ENCODE peak calls at places on chromosomes 4 and X, in nine cellular contexts. One of them, this sample, is unnamed.

GRCh38 chrX:40871385-40872082 is 136.2 kb upstream of the MED14 start:
- DNase-seq in Calu3: no peak
- DNase-seq in left lung: no peak
- DNase-seq in SK-N-SH: no peak
- DNase-seq in tibial artery: no peak
- DNase-seq in activated B cell treated with CpG ODN at 0.5 μM for 24 hours: no peak
- DNase-seq in lower lobe of right lung: no peak
- DNase-seq in PC-3: peak
- DNase-seq in fibroblast of mammary gland: peak
- DNase-seq in this sample: no peak

GRCh38 chrX:40172169-40172979 is 74.6 kb upstream of the BCOR start:
- DNase-seq in Calu3: no peak
- DNase-seq in left lung: no peak
- DNase-seq in SK-N-SH: no peak
- DNase-seq in tibial artery: peak
- DNase-seq in activated B cell treated with CpG ODN at 0.5 μM for 24 hours: peak
- DNase-seq in lower lobe of right lung: peak
- DNase-seq in PC-3: peak
- DNase-seq in fibroblast of mammary gland: peak
- DNase-seq in this sample: peak

GRCh38 chrX:149937881-149938426 is 337 bp downstream of the EOLA2 start:
- DNase-seq in Calu3: peak
- DNase-seq in left lung: peak
- DNase-seq in SK-N-SH: no peak
- DNase-seq in tibial artery: peak
- DNase-seq in activated B cell treated with CpG ODN at 0.5 μM for 24 hours: no peak
- DNase-seq in lower lobe of right lung: peak
- DNase-seq in PC-3: no peak
- DNase-seq in fibroblast of mammary gland: no peak
- DNase-seq in this sample: peak

GRCh38 chr4:173827707-173828106 is 297.7 kb upstream of the HAND2 start:
- DNase-seq in Calu3: no peak
- DNase-seq in left lung: no peak
- DNase-seq in SK-N-SH: no peak
- DNase-seq in tibial artery: no peak
- DNase-seq in activated B cell treated with CpG ODN at 0.5 μM for 24 hours: no peak
- DNase-seq in lower lobe of right lung: no peak
- DNase-seq in PC-3: no peak
- DNase-seq in fibroblast of mammary gland: peak
- DNase-seq in this sample: no peak

GRCh38 chrX:119427024-119427794 is 28.1 kb downstream of the SLC25A43 start:
- DNase-seq in Calu3: no peak
- DNase-seq in left lung: no peak
- DNase-seq in SK-N-SH: no peak
- DNase-seq in tibial artery: no peak
- DNase-seq in activated B cell treated with CpG ODN at 0.5 μM for 24 hours: peak
- DNase-seq in lower lobe of right lung: no peak
- DNase-seq in PC-3: peak
- DNase-seq in fibroblast of mammary gland: peak
- DNase-seq in this sample: no peak

GRCh38 chrX:38192007-38192625 is 28.6 kb downstream of the SRPX start:
- DNase-seq in Calu3: peak
- DNase-seq in left lung: no peak
- DNase-seq in SK-N-SH: peak
- DNase-seq in tibial artery: no peak
- DNase-seq in activated B cell treated with CpG ODN at 0.5 μM for 24 hours: no peak
- DNase-seq in lower lobe of right lung: no peak
- DNase-seq in PC-3: peak
- DNase-seq in fibroblast of mammary gland: peak
- DNase-seq in this sample: no peak

GRCh38 chr4:4559596-4559995 is 17.7 kb upstream of the STX18 start:
- DNase-seq in Calu3: peak
- DNase-seq in left lung: no peak
- DNase-seq in SK-N-SH: no peak
- DNase-seq in tibial artery: no peak
- DNase-seq in activated B cell treated with CpG ODN at 0.5 μM for 24 hours: no peak
- DNase-seq in lower lobe of right lung: no peak
- DNase-seq in PC-3: peak
- DNase-seq in fibroblast of mammary gland: no peak
- DNase-seq in this sample: no peak

GRCh38 chr4:118288097-118288496 is 64.7 kb downstream of the PRSS12 start:
- DNase-seq in Calu3: no peak
- DNase-seq in left lung: no peak
- DNase-seq in SK-N-SH: no peak
- DNase-seq in tibial artery: no peak
- DNase-seq in activated B cell treated with CpG ODN at 0.5 μM for 24 hours: no peak
- DNase-seq in lower lobe of right lung: no peak
- DNase-seq in PC-3: no peak
- DNase-seq in fibroblast of mammary gland: peak
- DNase-seq in this sample: no peak

GRCh38 chrX:100635040-100635439 is 1.6 kb downstream of the TSPAN6 start:
- DNase-seq in Calu3: no peak
- DNase-seq in left lung: no peak
- DNase-seq in SK-N-SH: no peak
- DNase-seq in tibial artery: no peak
- DNase-seq in activated B cell treated with CpG ODN at 0.5 μM for 24 hours: no peak
- DNase-seq in lower lobe of right lung: no peak
- DNase-seq in PC-3: no peak
- DNase-seq in fibroblast of mammary gland: no peak
- DNase-seq in this sample: no peak

GRCh38 chr4:8618961-8619720 is 26.6 kb downstream of the CPZ start:
- DNase-seq in Calu3: no peak
- DNase-seq in left lung: no peak
- DNase-seq in SK-N-SH: no peak
- DNase-seq in tibial artery: peak
- DNase-seq in activated B cell treated with CpG ODN at 0.5 μM for 24 hours: no peak
- DNase-seq in lower lobe of right lung: no peak
- DNase-seq in PC-3: no peak
- DNase-seq in fibroblast of mammary gland: no peak
- DNase-seq in this sample: peak

GRCh38 chr4:183987529-183987946 is 82.4 kb downstream of the STOX2 start:
- DNase-seq in Calu3: peak
- DNase-seq in left lung: peak
- DNase-seq in SK-N-SH: peak
- DNase-seq in tibial artery: peak
- DNase-seq in activated B cell treated with CpG ODN at 0.5 μM for 24 hours: no peak
- DNase-seq in lower lobe of right lung: peak
- DNase-seq in PC-3: peak
- DNase-seq in fibroblast of mammary gland: peak
- DNase-seq in this sample: no peak

GRCh38 chr4:159856451-159856850 is 753.6 kb downstream of the RAPGEF2 start:
- DNase-seq in Calu3: no peak
- DNase-seq in left lung: no peak
- DNase-seq in SK-N-SH: no peak
- DNase-seq in tibial artery: no peak
- DNase-seq in activated B cell treated with CpG ODN at 0.5 μM for 24 hours: no peak
- DNase-seq in lower lobe of right lung: no peak
- DNase-seq in PC-3: no peak
- DNase-seq in fibroblast of mammary gland: no peak
- DNase-seq in this sample: no peak

GRCh38 chr4:38313175-38313574 is 350.8 kb upstream of the KLF3 start:
- DNase-seq in Calu3: peak
- DNase-seq in left lung: no peak
- DNase-seq in SK-N-SH: no peak
- DNase-seq in tibial artery: no peak
- DNase-seq in activated B cell treated with CpG ODN at 0.5 μM for 24 hours: no peak
- DNase-seq in lower lobe of right lung: no peak
- DNase-seq in PC-3: no peak
- DNase-seq in fibroblast of mammary gland: no peak
- DNase-seq in this sample: no peak

GRCh38 chrX:150375243-150375642 is 12.1 kb downstream of the MAMLD1 start:
- DNase-seq in Calu3: no peak
- DNase-seq in left lung: no peak
- DNase-seq in SK-N-SH: no peak
- DNase-seq in tibial artery: no peak
- DNase-seq in activated B cell treated with CpG ODN at 0.5 μM for 24 hours: no peak
- DNase-seq in lower lobe of right lung: no peak
- DNase-seq in PC-3: no peak
- DNase-seq in fibroblast of mammary gland: no peak
- DNase-seq in this sample: no peak

GRCh38 chrX:44946771-44947170 is 73.8 kb downstream of the KDM6A start:
- DNase-seq in Calu3: no peak
- DNase-seq in left lung: no peak
- DNase-seq in SK-N-SH: no peak
- DNase-seq in tibial artery: no peak
- DNase-seq in activated B cell treated with CpG ODN at 0.5 μM for 24 hours: no peak
- DNase-seq in lower lobe of right lung: no peak
- DNase-seq in PC-3: peak
- DNase-seq in fibroblast of mammary gland: peak
- DNase-seq in this sample: no peak

GRCh38 chrX:44947995-44948394 is 75.0 kb downstream of the KDM6A start:
- DNase-seq in Calu3: no peak
- DNase-seq in left lung: no peak
- DNase-seq in SK-N-SH: no peak
- DNase-seq in tibial artery: no peak
- DNase-seq in activated B cell treated with CpG ODN at 0.5 μM for 24 hours: no peak
- DNase-seq in lower lobe of right lung: no peak
- DNase-seq in PC-3: no peak
- DNase-seq in fibroblast of mammary gland: no peak
- DNase-seq in this sample: no peak

GRCh38 chrX:44943007-44943406 is 70.0 kb downstream of the KDM6A start:
- DNase-seq in Calu3: no peak
- DNase-seq in left lung: no peak
- DNase-seq in SK-N-SH: no peak
- DNase-seq in tibial artery: no peak
- DNase-seq in activated B cell treated with CpG ODN at 0.5 μM for 24 hours: no peak
- DNase-seq in lower lobe of right lung: no peak
- DNase-seq in PC-3: peak
- DNase-seq in fibroblast of mammary gland: no peak
- DNase-seq in this sample: no peak

GRCh38 chrX:44944894-44945293 is 71.9 kb downstream of the KDM6A start:
- DNase-seq in Calu3: no peak
- DNase-seq in left lung: no peak
- DNase-seq in SK-N-SH: no peak
- DNase-seq in tibial artery: no peak
- DNase-seq in activated B cell treated with CpG ODN at 0.5 μM for 24 hours: no peak
- DNase-seq in lower lobe of right lung: no peak
- DNase-seq in PC-3: no peak
- DNase-seq in fibroblast of mammary gland: no peak
- DNase-seq in this sample: no peak

GRCh38 chrX:44945736-44946135 is 72.7 kb downstream of the KDM6A start:
- DNase-seq in Calu3: peak
- DNase-seq in left lung: no peak
- DNase-seq in SK-N-SH: no peak
- DNase-seq in tibial artery: no peak
- DNase-seq in activated B cell treated with CpG ODN at 0.5 μM for 24 hours: no peak
- DNase-seq in lower lobe of right lung: no peak
- DNase-seq in PC-3: peak
- DNase-seq in fibroblast of mammary gland: no peak
- DNase-seq in this sample: no peak
- TF ChIP-seq CTCF in Calu3: no peak
- TF ChIP-seq CTCF in left lung: peak
- TF ChIP-seq CTCF in SK-N-SH: no peak
- TF ChIP-seq CTCF in tibial artery: no peak
- TF ChIP-seq CTCF in activated B cell treated with CpG ODN at 0.5 μM for 24 hours: no peak
- TF ChIP-seq CTCF in lower lobe of right lung: peak
- TF ChIP-seq CTCF in PC-3: peak
- TF ChIP-seq CTCF in fibroblast of mammary gland: peak
- TF ChIP-seq CTCF in this sample: no peak

GRCh38 chr4:76931576-76932276 is 17.8 kb upstream of the SEPTIN11 start:
- DNase-seq in Calu3: no peak
- DNase-seq in left lung: no peak
- DNase-seq in SK-N-SH: no peak
- DNase-seq in tibial artery: no peak
- DNase-seq in activated B cell treated with CpG ODN at 0.5 μM for 24 hours: no peak
- DNase-seq in lower lobe of right lung: no peak
- DNase-seq in PC-3: no peak
- DNase-seq in fibroblast of mammary gland: no peak
- DNase-seq in this sample: no peak
- TF ChIP-seq CTCF in Calu3: no peak
- TF ChIP-seq CTCF in left lung: no peak
- TF ChIP-seq CTCF in SK-N-SH: no peak
- TF ChIP-seq CTCF in tibial artery: no peak
- TF ChIP-seq CTCF in activated B cell treated with CpG ODN at 0.5 μM for 24 hours: no peak
- TF ChIP-seq CTCF in lower lobe of right lung: no peak
- TF ChIP-seq CTCF in PC-3: no peak
- TF ChIP-seq CTCF in fibroblast of mammary gland: no peak
- TF ChIP-seq CTCF in this sample: no peak

GRCh38 chr4:146335763-146336412 is 121.5 kb downstream of the REELD1 start:
- DNase-seq in Calu3: peak
- DNase-seq in left lung: no peak
- DNase-seq in SK-N-SH: no peak
- DNase-seq in tibial artery: no peak
- DNase-seq in activated B cell treated with CpG ODN at 0.5 μM for 24 hours: no peak
- DNase-seq in lower lobe of right lung: no peak
- DNase-seq in PC-3: peak
- DNase-seq in fibroblast of mammary gland: peak
- DNase-seq in this sample: no peak

GRCh38 chr4:146340798-146341197 is 126.5 kb downstream of the REELD1 start:
- DNase-seq in Calu3: no peak
- DNase-seq in left lung: no peak
- DNase-seq in SK-N-SH: peak
- DNase-seq in tibial artery: no peak
- DNase-seq in activated B cell treated with CpG ODN at 0.5 μM for 24 hours: no peak
- DNase-seq in lower lobe of right lung: no peak
- DNase-seq in PC-3: peak
- DNase-seq in fibroblast of mammary gland: peak
- DNase-seq in this sample: no peak

GRCh38 chr4:146334862-146335449 is 120.6 kb downstream of the REELD1 start:
- DNase-seq in Calu3: no peak
- DNase-seq in left lung: no peak
- DNase-seq in SK-N-SH: no peak
- DNase-seq in tibial artery: no peak
- DNase-seq in activated B cell treated with CpG ODN at 0.5 μM for 24 hours: no peak
- DNase-seq in lower lobe of right lung: no peak
- DNase-seq in PC-3: no peak
- DNase-seq in fibroblast of mammary gland: peak
- DNase-seq in this sample: no peak

GRCh38 chr4:146336413-146336807 is 122.1 kb downstream of the REELD1 start:
- DNase-seq in Calu3: no peak
- DNase-seq in left lung: no peak
- DNase-seq in SK-N-SH: no peak
- DNase-seq in tibial artery: no peak
- DNase-seq in activated B cell treated with CpG ODN at 0.5 μM for 24 hours: no peak
- DNase-seq in lower lobe of right lung: no peak
- DNase-seq in PC-3: peak
- DNase-seq in fibroblast of mammary gland: peak
- DNase-seq in this sample: no peak

GRCh38 chr4:146338512-146338911 is 124.2 kb downstream of the REELD1 start:
- DNase-seq in Calu3: no peak
- DNase-seq in left lung: no peak
- DNase-seq in SK-N-SH: no peak
- DNase-seq in tibial artery: no peak
- DNase-seq in activated B cell treated with CpG ODN at 0.5 μM for 24 hours: no peak
- DNase-seq in lower lobe of right lung: no peak
- DNase-seq in PC-3: no peak
- DNase-seq in fibroblast of mammary gland: peak
- DNase-seq in this sample: no peak
- TF ChIP-seq CTCF in Calu3: no peak
- TF ChIP-seq CTCF in left lung: no peak
- TF ChIP-seq CTCF in SK-N-SH: peak
- TF ChIP-seq CTCF in tibial artery: no peak
- TF ChIP-seq CTCF in activated B cell treated with CpG ODN at 0.5 μM for 24 hours: no peak
- TF ChIP-seq CTCF in lower lobe of right lung: no peak
- TF ChIP-seq CTCF in PC-3: peak
- TF ChIP-seq CTCF in fibroblast of mammary gland: no peak
- TF ChIP-seq CTCF in this sample: no peak

DNA sequence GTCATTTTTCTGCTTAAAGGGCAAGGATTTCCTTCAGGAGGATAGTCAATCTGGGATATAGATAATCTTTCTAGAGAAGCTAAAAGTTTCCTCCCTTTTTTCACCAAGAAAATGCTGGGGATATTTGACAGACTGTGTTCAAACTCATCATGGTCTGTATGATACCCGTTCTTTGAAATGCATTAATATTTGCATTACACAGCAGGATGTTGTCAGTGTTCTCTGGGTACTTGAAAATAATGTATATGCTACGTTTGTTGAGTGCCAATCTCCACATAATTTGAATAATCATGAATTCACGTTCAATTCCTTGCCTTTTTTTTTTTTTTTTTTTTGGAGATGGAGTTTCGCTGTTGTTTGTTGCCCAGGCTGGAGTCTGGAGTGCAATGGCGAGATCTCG is 18.0 kb upstream of the BMPR1B start:
- DNase-seq in Calu3: no peak
- DNase-seq in left lung: no peak
- DNase-seq in SK-N-SH: no peak
- DNase-seq in tibial artery: no peak
- DNase-seq in activated B cell treated with CpG ODN at 0.5 μM for 24 hours: no peak
- DNase-seq in lower lobe of right lung: no peak
- DNase-seq in PC-3: no peak
- DNase-seq in fibroblast of mammary gland: no peak
- DNase-seq in this sample: no peak
- TF ChIP-seq CTCF in Calu3: no peak
- TF ChIP-seq CTCF in left lung: no peak
- TF ChIP-seq CTCF in SK-N-SH: no peak
- TF ChIP-seq CTCF in tibial artery: no peak
- TF ChIP-seq CTCF in activated B cell treated with CpG ODN at 0.5 μM for 24 hours: no peak
- TF ChIP-seq CTCF in lower lobe of right lung: no peak
- TF ChIP-seq CTCF in PC-3: no peak
- TF ChIP-seq CTCF in fibroblast of mammary gland: no peak
- TF ChIP-seq CTCF in this sample: no peak